ENCODE peak calls at places on chromosome 20, in five cellular contexts. Z is neural crest cell; D is globus pallidus; V is effector memory CD8-positive, alpha-beta T cell; C is HS-27A. Q is an unnamed sample.

GRCh38 chr20:10469599-10469998 is 34.5 kb downstream of the SLX4IP start:
- DNase-seq in Z (peak), D (peak), V (no peak), C (peak), Q (peak)

GRCh38 chr20:59646487-59646886 is 42.1 kb downstream of the PHACTR3 start:
- DNase-seq in Z (no peak), D (no peak), V (no peak), C (no peak), Q (no peak)

GRCh38 chr20:7113577-7114466 is 346.3 kb downstream of the BMP2 start:
- DNase-seq in Z (peak), D (peak), V (no peak), C (no peak), Q (no peak)

GRCh38 chr20:62776692-62777527 is 19.4 kb upstream of the MRGBP start:
- DNase-seq in Z (no peak), D (no peak), V (peak), C (no peak), Q (peak)

GRCh38 chr20:49288250-49288751 is 10.4 kb upstream of the ZNFX1 start:
- DNase-seq in Z (no peak), D (no peak), V (no peak), C (no peak), Q (no peak)

GRCh38 chr20:33812673-33813462 is 1.7 kb downstream of the CHMP4B start:
- DNase-seq in Z (peak), D (no peak), V (no peak), C (no peak), Q (no peak)

GRCh38 chr20:52454660-52455059 is 263.1 kb upstream of the ZFP64 start:
- DNase-seq in Z (no peak), D (no peak), V (no peak), C (peak), Q (no peak)

GRCh38 chr20:5996765-5997164 is 46.3 kb downstream of the MCM8 start:
- DNase-seq in Z (no peak), D (no peak), V (peak), C (no peak), Q (no peak)

GRCh38 chr20:17958326-17959256 is 10.0 kb downstream of the SNX5 start:
- DNase-seq in Z (no peak), D (no peak), V (no peak), C (no peak), Q (no peak)

GRCh38 chr20:58708246-58708931 is 15.8 kb downstream of the NPEPL1 start:
- DNase-seq in Z (peak), D (no peak), V (peak), C (no peak), Q (no peak)

GRCh38 chr20:23078351-23078993 is 7.7 kb downstream of the CD93 start:
- DNase-seq in Z (no peak), D (no peak), V (no peak), C (no peak), Q (no peak)

GRCh38 chr20:60883517-60883916 is 368.5 kb upstream of the CDH4 start:
- DNase-seq in Z (no peak), D (no peak), V (no peak), C (no peak), Q (no peak)